ENCODE peak calls at places on chromosomes 1 and 21, in seven cellular contexts. Z, V, L, A, W, Y and R are unnamed samples.

GRCh38 chr1:79899914-79900313 is 893.4 kb upstream of the ADGRL4 start:
- DNase-seq in Z (no peak), V (peak), L (peak), A (no peak), W (peak), Y (no peak), R (peak)

GRCh38 chr1:235050911-235051360 is 77.7 kb downstream of the TOMM20 start:
- DNase-seq in Z (no peak), V (peak), L (no peak), A (peak), W (peak), Y (no peak), R (no peak)

GRCh38 chr1:6385673-6386191 is 7.8 kb downstream of the ACOT7 start:
- DNase-seq in Z (no peak), V (peak), L (peak), A (no peak), W (peak), Y (peak), R (peak)

GRCh38 chr1:119713538-119714456 is 2.1 kb downstream of the PHGDH start:
- DNase-seq in Z (no peak), V (no peak), L (no peak), A (no peak), W (peak), Y (no peak), R (no peak)

GRCh38 chr21:32331444-32332305 is 33.0 kb downstream of the MRAP start:
- DNase-seq in Z (peak), V (no peak), L (no peak), A (no peak), W (no peak), Y (no peak), R (no peak)

GRCh38 chr1:14347776-14348175 is 250.7 kb upstream of the KAZN start:
- DNase-seq in Z (no peak), V (no peak), L (no peak), A (no peak), W (no peak), Y (no peak), R (no peak)

GRCh38 chr1:50724626-50725286 is 235.3 kb downstream of the FAF1 start:
- DNase-seq in Z (no peak), V (no peak), L (no peak), A (no peak), W (peak), Y (no peak), R (no peak)

GRCh38 chr1:226029093-226029496 is 30.0 kb upstream of the SDE2 start:
- DNase-seq in Z (peak), V (no peak), L (no peak), A (no peak), W (no peak), Y (no peak), R (no peak)

GRCh38 chr1:173190101-173190895 is 16.8 kb downstream of the TNFSF4 start:
- DNase-seq in Z (peak), V (peak), L (peak), A (peak), W (peak), Y (peak), R (peak)

GRCh38 chr1:60874703-60875102 is 207.7 kb upstream of the NFIA start:
- DNase-seq in Z (no peak), V (peak), L (peak), A (no peak), W (peak), Y (no peak), R (peak)

GRCh38 chr21:36079010-36079649 is 9.3 kb downstream of the CBR1 start:
- DNase-seq in Z (no peak), V (no peak), L (no peak), A (no peak), W (peak), Y (no peak), R (no peak)

GRCh38 chr1:78090734-78091133 is 45.0 kb downstream of the GIPC2 start:
- DNase-seq in Z (no peak), V (no peak), L (no peak), A (no peak), W (no peak), Y (no peak), R (no peak)

GRCh38 chr21:33578959-33579542 is 9.4 kb downstream of the DONSON start:
- DNase-seq in Z (no peak), V (peak), L (peak), A (no peak), W (peak), Y (no peak), R (no peak)

GRCh38 chr1:222375656-222376055 is 172.2 kb downstream of the HHIPL2 start:
- DNase-seq in Z (no peak), V (no peak), L (no peak), A (no peak), W (no peak), Y (no peak), R (no peak)

GRCh38 chr1:3431266-3431665 is 23.2 kb upstream of the ARHGEF16 start:
- DNase-seq in Z (no peak), V (no peak), L (no peak), A (no peak), W (no peak), Y (no peak), R (no peak)

GRCh38 chr1:111604931-111605330 is 14.7 kb upstream of the RAP1A start:
- DNase-seq in Z (no peak), V (peak), L (peak), A (no peak), W (peak), Y (no peak), R (peak)

GRCh38 chr1:177219458-177220390 is 49.0 kb downstream of the BRINP2 start:
- DNase-seq in Z (no peak), V (peak), L (no peak), A (no peak), W (no peak), Y (no peak), R (no peak)

GRCh38 chr1:29811727-29812396 is 575.5 kb downstream of the PTPRU start:
- DNase-seq in Z (no peak), V (no peak), L (no peak), A (no peak), W (no peak), Y (no peak), R (no peak)

GRCh38 chr1:175433586-175434267 is 241.2 kb upstream of the KIAA0040 start:
- DNase-seq in Z (no peak), V (no peak), L (no peak), A (no peak), W (no peak), Y (no peak), R (no peak)

GRCh38 chr1:221011145-221011544 is 131.9 kb downstream of the HLX start:
- DNase-seq in Z (no peak), V (no peak), L (no peak), A (no peak), W (no peak), Y (no peak), R (no peak)

GRCh38 chr1:176719478-176719877 is 256.5 kb downstream of the PAPPA2 start:
- DNase-seq in Z (no peak), V (no peak), L (no peak), A (no peak), W (no peak), Y (no peak), R (no peak)

GRCh38 chr1:182786223-182787001 is 3.2 kb upstream of the NPL start:
- DNase-seq in Z (peak), V (peak), L (peak), A (peak), W (peak), Y (peak), R (no peak)

GRCh38 chr1:216005916-216006315 is 417.3 kb downstream of the USH2A start:
- DNase-seq in Z (no peak), V (peak), L (no peak), A (no peak), W (peak), Y (no peak), R (no peak)

GRCh38 chr21:36973986-36974850 is 7.7 kb upstream of the HLCS start:
- DNase-seq in Z (no peak), V (no peak), L (no peak), A (no peak), W (no peak), Y (no peak), R (no peak)

GRCh38 chr1:81760487-81761097 is 40.1 kb upstream of the ADGRL2 start:
- DNase-seq in Z (no peak), V (peak), L (no peak), A (no peak), W (peak), Y (no peak), R (no peak)

GRCh38 chr1:243233908-243234307 is 21.2 kb downstream of the CEP170 start:
- DNase-seq in Z (no peak), V (no peak), L (no peak), A (no peak), W (peak), Y (no peak), R (no peak)

GRCh38 chr1:1431845-1432565 is 3.5 kb upstream of the VWA1 start:
- DNase-seq in Z (peak), V (no peak), L (no peak), A (peak), W (peak), Y (no peak), R (no peak)
- TF ChIP-seq CTCF in Z (no peak), V (no peak), L (no peak), A (no peak), W (no peak), Y (no peak), R (no peak)

GRCh38 chr21:34845521-34846213 is 176.9 kb downstream of the CLIC6 start:
- DNase-seq in Z (no peak), V (peak), L (peak), A (no peak), W (peak), Y (peak), R (peak)
- H3K4me3 ChIP-seq in Z (no peak), V (no peak), L (no peak), A (no peak), W (no peak), Y (no peak), R (no peak)

DNA sequence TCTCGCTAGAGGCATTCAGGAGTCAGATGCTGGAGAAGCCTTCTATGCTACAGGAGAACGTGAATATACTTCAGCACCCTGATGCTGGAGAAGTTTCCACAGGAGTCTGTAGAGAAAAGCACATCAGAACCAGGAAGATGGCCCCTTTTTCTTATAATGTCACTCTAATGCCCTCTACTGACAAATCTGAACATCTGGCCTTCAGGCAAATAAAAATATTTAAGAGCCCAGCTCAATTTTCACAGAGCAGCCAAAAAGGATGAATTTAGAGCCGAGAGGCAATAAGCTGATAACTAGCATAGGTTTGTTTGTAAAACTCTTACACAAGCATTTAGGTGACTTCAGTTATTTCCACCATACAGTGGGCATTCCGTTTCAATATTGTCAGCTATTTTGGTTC is 3.8 kb upstream of the RRP15 start:
- DNase-seq in Z (no peak), V (no peak), L (no peak), A (no peak), W (no peak), Y (no peak), R (no peak)
- TF ChIP-seq CTCF in Z (no peak), V (no peak), L (no peak), A (no peak), W (no peak), Y (peak), R (no peak)

GRCh38 chr1:16717174-16718108 is 22.9 kb upstream of the RNU1-4 start:
- DNase-seq in Z (no peak), V (peak), L (peak), A (no peak), W (peak), Y (no peak), R (no peak)

GRCh38 chr1:16721871-16722641 is 18.3 kb upstream of the RNU1-4 start:
- DNase-seq in Z (no peak), V (no peak), L (no peak), A (no peak), W (no peak), Y (no peak), R (no peak)

GRCh38 chr1:16720403-16721223 is 19.7 kb upstream of the RNU1-4 start:
- DNase-seq in Z (no peak), V (peak), L (peak), A (no peak), W (no peak), Y (no peak), R (no peak)

GRCh38 chr1:16718908-16719533 is 21.3 kb upstream of the RNU1-4 start:
- DNase-seq in Z (no peak), V (no peak), L (peak), A (no peak), W (no peak), Y (no peak), R (no peak)

GRCh38 chr1:16719571-16720402 is 20.5 kb upstream of the RNU1-4 start:
- DNase-seq in Z (no peak), V (no peak), L (no peak), A (no peak), W (no peak), Y (no peak), R (no peak)
- H3K4me3 ChIP-seq in Z (no peak), V (no peak), L (no peak), A (no peak), W (no peak), Y (no peak), R (no peak)

GRCh38 chr1:38095337-38096030 is 48.9 kb upstream of the POU3F1 start:
- DNase-seq in Z (no peak), V (no peak), L (no peak), A (no peak), W (no peak), Y (no peak), R (no peak)

GRCh38 chr1:38092256-38092655 is 45.7 kb upstream of the POU3F1 start:
- DNase-seq in Z (no peak), V (no peak), L (no peak), A (no peak), W (no peak), Y (no peak), R (no peak)

GRCh38 chr1:38097256-38097655 is 50.7 kb upstream of the POU3F1 start:
- DNase-seq in Z (no peak), V (no peak), L (no peak), A (no peak), W (no peak), Y (no peak), R (no peak)

GRCh38 chr1:38093569-38094520 is 47.3 kb upstream of the POU3F1 start:
- DNase-seq in Z (no peak), V (no peak), L (no peak), A (no peak), W (no peak), Y (no peak), R (no peak)

GRCh38 chr1:38094711-38095336 is 48.2 kb upstream of the POU3F1 start:
- DNase-seq in Z (no peak), V (no peak), L (no peak), A (no peak), W (no peak), Y (no peak), R (no peak)
- TF ChIP-seq CTCF in Z (no peak), V (no peak), L (no peak), A (no peak), W (no peak), Y (no peak), R (no peak)

GRCh38 chr1:205458777-205459566 is 3.1 kb upstream of the BLACAT1 start:
- DNase-seq in Z (peak), V (peak), L (peak), A (peak), W (peak), Y (no peak), R (no peak)

GRCh38 chr1:205454903-205455335 is 926 bp downstream of the BLACAT1 start:
- DNase-seq in Z (no peak), V (no peak), L (no peak), A (no peak), W (no peak), Y (no peak), R (no peak)

GRCh38 chr1:205456868-205457724 is 1.3 kb upstream of the BLACAT1 start:
- DNase-seq in Z (no peak), V (peak), L (no peak), A (no peak), W (no peak), Y (no peak), R (no peak)

GRCh38 chr1:205455581-205456382 is at the start of gene BLACAT1:
- DNase-seq in Z (no peak), V (no peak), L (no peak), A (no peak), W (no peak), Y (no peak), R (no peak)

DNA sequence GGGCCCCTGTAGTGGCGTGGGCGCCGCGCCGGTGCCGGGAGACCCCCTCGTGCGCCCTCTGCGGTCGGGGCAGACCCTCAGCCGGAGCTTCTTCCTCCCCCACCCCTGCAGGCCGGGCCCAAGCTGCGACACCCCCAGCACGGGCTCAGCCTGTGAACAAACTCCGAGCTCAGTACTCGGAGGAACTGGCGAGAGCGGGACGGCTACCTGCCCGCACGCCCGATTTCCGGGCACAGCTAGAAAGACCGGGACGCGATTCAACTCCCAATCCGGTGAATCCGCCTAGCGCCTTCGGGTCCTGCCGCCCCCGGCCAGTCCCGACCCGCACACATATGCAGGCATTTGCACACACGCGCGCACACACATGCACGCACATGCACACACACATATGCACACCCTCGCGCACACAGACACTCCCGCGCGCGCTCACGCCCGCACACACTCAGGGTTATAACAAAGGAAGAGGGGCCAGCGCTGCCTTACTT is 580 bp upstream of the BLACAT1 start:
- DNase-seq in Z (no peak), V (no peak), L (no peak), A (no peak), W (no peak), Y (no peak), R (no peak)
- H3K4me3 ChIP-seq in Z (no peak), V (peak), L (peak), A (no peak), W (no peak), Y (peak), R (peak)

GRCh38 chr1:184237588-184237987 is 149.2 kb upstream of the C1orf21 start:
- DNase-seq in Z (no peak), V (no peak), L (no peak), A (no peak), W (no peak), Y (no peak), R (no peak)

GRCh38 chr1:184244962-184245361 is 141.9 kb upstream of the C1orf21 start:
- DNase-seq in Z (no peak), V (no peak), L (no peak), A (no peak), W (no peak), Y (no peak), R (no peak)

GRCh38 chr1:184241446-184241845 is 145.4 kb upstream of the C1orf21 start:
- DNase-seq in Z (no peak), V (no peak), L (no peak), A (no peak), W (no peak), Y (no peak), R (no peak)

DNA sequence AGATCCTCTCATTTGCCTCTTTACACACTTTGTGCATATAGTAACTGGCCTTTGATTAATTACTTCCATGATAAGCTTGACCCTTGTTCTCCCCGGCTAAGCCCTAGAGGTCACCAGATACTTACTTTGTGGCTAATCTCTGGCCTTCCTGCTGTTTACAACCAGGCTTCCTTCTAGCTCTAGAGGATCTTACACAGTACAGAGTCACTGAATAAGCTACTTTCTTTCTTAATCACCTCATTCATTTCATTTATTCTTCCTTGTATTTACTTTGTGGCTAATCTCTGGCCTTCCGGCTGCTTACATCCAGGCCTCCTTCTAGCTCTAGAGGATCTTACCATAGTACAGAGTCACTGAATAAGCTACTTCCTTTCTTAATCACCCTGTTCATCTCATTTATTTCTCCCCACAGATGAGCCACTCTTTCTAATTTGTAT is 144.3 kb upstream of the C1orf21 start:
- DNase-seq in Z (peak), V (peak), L (no peak), A (peak), W (peak), Y (no peak), R (no peak)
- TF ChIP-seq CTCF in Z (peak), V (peak), L (peak), A (peak), W (no peak), Y (no peak), R (no peak)

GRCh38 chr1:161200992-161201827 is 957 bp upstream of the NDUFS2 start:
- DNase-seq in Z (peak), V (peak), L (no peak), A (peak), W (peak), Y (no peak), R (no peak)
- H3K4me3 ChIP-seq in Z (no peak), V (peak), L (peak), A (peak), W (peak), Y (peak), R (no peak)